ENCODE peak calls at places on chromosomes 1 and 21, in four cellular contexts. F is HCT116, B is K562, X is HepG2. D is an unnamed sample.

GRCh38 chr1:111406325-111406768 is 21.2 kb downstream of the OVGP1 start:
- DNase-seq in F (no peak), B (no peak), X (no peak), D (no peak)

GRCh38 chr1:206547104-206547503 is 39.8 kb downstream of the RASSF5 start:
- DNase-seq in F (no peak), B (no peak), X (no peak), D (no peak)

GRCh38 chr1:234719454-234720258 is 109.7 kb upstream of the IRF2BP2 start:
- DNase-seq in F (no peak), B (no peak), X (peak; percentile 91), D (no peak)

GRCh38 chr21:33559813-33560212 is 17.0 kb downstream of the SON start:
- DNase-seq in F (no peak), B (no peak), X (no peak), D (no peak)

GRCh38 chr1:84069236-84069845 is 70.4 kb upstream of the TTLL7 start:
- DNase-seq in F (peak; percentile 28), B (no peak), X (no peak), D (no peak)

GRCh38 chr1:50420689-50421365 is 2.4 kb downstream of the DMRTA2 start:
- DNase-seq in F (no peak), B (no peak), X (no peak), D (no peak)

GRCh38 chr1:74693473-74693872 is 19.9 kb upstream of the ERICH3 start:
- DNase-seq in F (no peak), B (no peak), X (peak; percentile 14), D (peak; percentile 25)

GRCh38 chr1:117661027-117661426 is 55.2 kb downstream of the TENT5C start:
- DNase-seq in F (no peak), B (no peak), X (no peak), D (no peak)

GRCh38 chr1:36576677-36577076 is 94.0 kb upstream of the CSF3R start:
- DNase-seq in F (no peak), B (no peak), X (no peak), D (no peak)

GRCh38 chr21:25862596-25862995 is 127.8 kb downstream of the GABPA start:
- DNase-seq in F (peak; percentile 18), B (peak; percentile 55), X (peak; percentile 12), D (no peak)

GRCh38 chr21:29376556-29376955 is 77.8 kb downstream of the BACH1 start:
- DNase-seq in F (peak; percentile 39), B (peak; percentile 73), X (peak; percentile 47), D (no peak)

GRCh38 chr1:160124709-160125478 is 9.3 kb downstream of the ATP1A2 start:
- DNase-seq in F (peak; percentile 52), B (no peak), X (peak; percentile 88), D (peak; percentile 82)

GRCh38 chr1:18239671-18240070 is 132.1 kb downstream of the IGSF21 start:
- DNase-seq in F (no peak), B (no peak), X (no peak), D (no peak)

GRCh38 chr1:201537966-201538617 is 835 bp upstream of the NAV1 start:
- DNase-seq in F (no peak), B (no peak), X (no peak), D (no peak)

GRCh38 chr21:42049578-42050430 is 21.3 kb upstream of the UMODL1 start:
- DNase-seq in F (no peak), B (no peak), X (no peak), D (no peak)

GRCh38 chr1:242651817-242652216 is 127.3 kb upstream of the PLD5 start:
- DNase-seq in F (no peak), B (no peak), X (peak; percentile 4), D (no peak)

GRCh38 chr1:145879775-145880174 is 5.9 kb downstream of the ANKRD35 start:
- DNase-seq in F (no peak), B (peak; percentile 59), X (no peak), D (no peak)

GRCh38 chr21:15774590-15774989 is 44.8 kb downstream of the USP25 start:
- DNase-seq in F (no peak), B (no peak), X (no peak), D (no peak)

GRCh38 chr1:159752135-159752580 is 28.6 kb upstream of the DUSP23 start:
- DNase-seq in F (no peak), B (no peak), X (peak; percentile 21), D (no peak)

GRCh38 chr1:70220015-70220414 is 1.2 kb upstream of the SRSF11 start:
- DNase-seq in F (no peak), B (peak; percentile 47), X (no peak), D (no peak)

GRCh38 chr1:193068013-193068412 is 8.6 kb downstream of the RO60 start:
- DNase-seq in F (no peak), B (peak; percentile 86), X (no peak), D (no peak)

GRCh38 chr1:59697138-59697811 is 117.5 kb upstream of the HOOK1 start:
- DNase-seq in F (no peak), B (no peak), X (peak; percentile 72), D (no peak)

GRCh38 chr1:205849619-205850355 is at the start of gene PM20D1:
- DNase-seq in F (no peak), B (peak; percentile 68), X (no peak), D (peak; percentile 79)

GRCh38 chr1:94974224-94974623 is 47.3 kb upstream of the CNN3 start:
- DNase-seq in F (no peak), B (no peak), X (no peak), D (no peak)

GRCh38 chr1:25524568-25525359 is 18.6 kb upstream of the LDLRAP1 start:
- DNase-seq in F (no peak), B (no peak), X (no peak), D (no peak)

GRCh38 chr1:154837034-154837678 is 32.9 kb downstream of the KCNN3 start:
- DNase-seq in F (no peak), B (peak; percentile 17), X (no peak), D (no peak)

GRCh38 chr1:29959356-29959755 is 723.0 kb downstream of the PTPRU start:
- DNase-seq in F (no peak), B (no peak), X (no peak), D (no peak)

GRCh38 chr1:240086726-240087125 is 5.0 kb upstream of the FMN2 start:
- DNase-seq in F (no peak), B (no peak), X (no peak), D (no peak)

GRCh38 chr1:173448945-173449344 is 28.2 kb upstream of the PRDX6 start:
- DNase-seq in F (no peak), B (no peak), X (no peak), D (no peak)

GRCh38 chr1:15031251-15031930 is 122.2 kb upstream of the TMEM51 start:
- DNase-seq in F (no peak), B (no peak), X (no peak), D (no peak)

GRCh38 chr1:166840309-166841302 is 1.3 kb downstream of the POGK start:
- DNase-seq in F (no peak), B (peak; percentile 83), X (no peak), D (no peak)

GRCh38 chr1:11882814-11883538 is 24.2 kb upstream of the NPPB start:
- DNase-seq in F (no peak), B (peak; percentile 99), X (peak; percentile 40), D (no peak)

GRCh38 chr1:216310776-216311175 is 112.5 kb downstream of the USH2A start:
- DNase-seq in F (no peak), B (no peak), X (no peak), D (no peak)

DNA sequence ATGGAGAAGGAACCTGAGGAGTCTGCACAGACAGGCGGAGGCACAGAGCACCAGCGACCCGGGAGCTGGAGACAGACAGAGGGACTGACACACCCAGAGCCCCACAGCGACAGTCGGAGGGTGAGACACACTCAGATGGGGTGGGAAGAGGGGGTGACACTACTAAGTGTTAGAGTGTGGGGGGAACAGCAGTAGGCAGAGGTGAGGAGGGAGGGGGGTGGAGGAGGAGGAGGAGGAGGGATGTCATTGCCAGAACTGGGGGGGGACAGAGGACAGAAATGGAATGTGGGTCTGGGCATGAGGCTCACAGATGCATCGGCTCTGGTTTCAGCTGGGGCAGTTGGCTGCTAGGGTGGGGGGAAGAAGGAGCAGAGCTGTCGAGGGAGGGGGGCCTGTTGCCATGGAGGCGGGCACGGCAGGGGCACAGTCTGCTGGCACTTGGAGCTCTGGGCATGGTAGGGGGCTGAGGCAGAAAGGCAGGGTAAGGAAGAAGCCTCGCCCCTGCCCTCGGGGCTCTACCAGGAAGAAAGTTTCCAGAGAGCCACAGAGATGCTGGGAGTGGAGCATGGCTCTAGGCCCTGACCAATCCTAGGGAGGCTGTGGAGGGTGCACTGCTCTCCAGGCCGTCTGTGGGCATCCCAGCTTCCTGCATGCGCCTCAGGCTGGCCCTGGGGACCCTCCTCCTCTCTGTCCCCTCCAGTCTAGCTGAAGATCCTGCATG is 37.3 kb downstream of the AHDC1 start:
- DNase-seq in F (no peak), B (no peak), X (no peak), D (no peak)
- H3K4me1 ChIP-seq in F (peaks cover 90% of the 10 kb centered on the region), B (peaks cover 98% of the 10 kb centered on the region), X (peaks cover 96% of the 10 kb centered on the region), D (peaks cover 90% of the 10 kb centered on the region)

GRCh38 chr1:151653397-151653796 is 41.5 kb downstream of the SNX27 start:
- DNase-seq in F (no peak), B (no peak), X (no peak), D (no peak)

DNA sequence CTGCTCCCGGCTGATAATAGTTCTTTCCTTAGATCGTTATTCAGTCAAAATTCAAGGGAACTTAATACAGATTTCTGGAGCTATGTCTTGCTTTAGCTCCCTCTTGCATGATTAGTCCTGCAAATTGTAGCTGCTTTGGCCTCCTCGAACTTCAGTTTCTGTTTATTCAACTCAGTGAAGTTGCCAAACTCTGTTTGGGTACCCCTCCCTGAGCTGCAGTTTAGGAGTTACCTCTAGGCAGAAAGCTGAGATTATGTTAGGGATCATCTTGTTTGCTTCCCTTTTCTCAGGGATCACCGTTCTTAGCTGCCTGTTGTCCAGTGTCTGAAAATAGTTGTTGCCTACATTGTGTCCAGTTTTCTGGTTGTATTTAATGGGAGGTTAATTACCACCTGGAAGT is 43.5 kb downstream of the SNX27 start:
- DNase-seq in F (no peak), B (no peak), X (no peak), D (no peak)
- H3K27me3 ChIP-seq in F (no peaks in the 10 kb centered on the region), B (no peaks in the 10 kb centered on the region), X (no peaks in the 10 kb centered on the region), D (no peaks in the 10 kb centered on the region)

GRCh38 chr21:43317959-43318358 is 109.0 kb downstream of the SIK1 start:
- DNase-seq in F (no peak), B (peak; percentile 33), X (no peak), D (no peak)
- TF ChIP-seq TCF7L2 in F (no peak), B (no peak), X (no peak), D (no peak)

DNA sequence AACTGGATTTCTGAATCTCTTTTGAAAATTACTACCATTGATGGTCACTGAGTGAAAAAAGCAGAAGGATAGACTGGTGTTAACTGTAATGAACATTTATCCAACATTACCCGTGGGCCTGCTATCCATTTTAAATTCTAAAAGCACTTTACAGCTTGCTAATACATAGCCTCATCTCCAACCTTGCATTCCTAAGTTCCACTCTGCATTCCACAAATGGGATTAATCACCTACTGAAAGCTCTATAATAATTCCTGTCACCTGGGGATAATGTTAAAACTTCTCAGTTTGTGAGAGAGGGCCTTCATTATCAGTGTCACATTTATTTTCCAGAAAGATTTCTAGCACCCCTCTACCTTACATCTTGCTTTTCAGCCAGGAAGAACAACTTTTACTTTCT is 38.2 kb downstream of the PTPRC start:
- DNase-seq in F (no peak), B (no peak), X (no peak), D (no peak)
- H3K4me1 ChIP-seq in F (peaks cover 2% of the 10 kb centered on the region), B (peaks cover 4% of the 10 kb centered on the region), X (no peaks in the 10 kb centered on the region), D (peaks cover 13% of the 10 kb centered on the region)